ENCODE peak calls at places on chromosome 20, in seven cellular contexts. One of them, this sample, is unnamed.

GRCh38 chr20:4153251-4153650 is 137.9 kb upstream of the RNF24 start:
- DNase-seq in stimulated activated CD8-positive, alpha-beta memory T cell treated with anti-CD3 and anti-CD28 coated beads, Interleukin-12 subunit alpha, Interleukin-12 subunit beta, amount 100 ng/mL, for 4 hours: no peak
- DNase-seq in epithelial cell of esophagus: no peak
- DNase-seq in A172: peak
- DNase-seq in H54: peak
- DNase-seq in globus pallidus: no peak
- DNase-seq in cardiac septum: peak
- DNase-seq in this sample: peak

GRCh38 chr20:57388953-57389694 is 2.1 kb upstream of the RBM38 start:
- DNase-seq in stimulated activated CD8-positive, alpha-beta memory T cell treated with anti-CD3 and anti-CD28 coated beads, Interleukin-12 subunit alpha, Interleukin-12 subunit beta, amount 100 ng/mL, for 4 hours: peak
- DNase-seq in epithelial cell of esophagus: peak
- DNase-seq in A172: no peak
- DNase-seq in H54: no peak
- DNase-seq in globus pallidus: peak
- DNase-seq in cardiac septum: peak
- DNase-seq in this sample: peak

GRCh38 chr20:21156266-21156665 is 30.4 kb downstream of the KIZ start:
- DNase-seq in stimulated activated CD8-positive, alpha-beta memory T cell treated with anti-CD3 and anti-CD28 coated beads, Interleukin-12 subunit alpha, Interleukin-12 subunit beta, amount 100 ng/mL, for 4 hours: no peak
- DNase-seq in epithelial cell of esophagus: peak
- DNase-seq in A172: peak
- DNase-seq in H54: no peak
- DNase-seq in globus pallidus: no peak
- DNase-seq in cardiac septum: no peak
- DNase-seq in this sample: no peak

GRCh38 chr20:59382907-59383306 is 82.5 kb downstream of the EDN3 start:
- DNase-seq in stimulated activated CD8-positive, alpha-beta memory T cell treated with anti-CD3 and anti-CD28 coated beads, Interleukin-12 subunit alpha, Interleukin-12 subunit beta, amount 100 ng/mL, for 4 hours: no peak
- DNase-seq in epithelial cell of esophagus: no peak
- DNase-seq in A172: no peak
- DNase-seq in H54: no peak
- DNase-seq in globus pallidus: no peak
- DNase-seq in cardiac septum: no peak
- DNase-seq in this sample: no peak

GRCh38 chr20:20085071-20085470 is 32.7 kb downstream of the CFAP61 start:
- DNase-seq in stimulated activated CD8-positive, alpha-beta memory T cell treated with anti-CD3 and anti-CD28 coated beads, Interleukin-12 subunit alpha, Interleukin-12 subunit beta, amount 100 ng/mL, for 4 hours: no peak
- DNase-seq in epithelial cell of esophagus: no peak
- DNase-seq in A172: no peak
- DNase-seq in H54: no peak
- DNase-seq in globus pallidus: no peak
- DNase-seq in cardiac septum: peak
- DNase-seq in this sample: no peak

GRCh38 chr20:30594112-30594511 is 663.4 kb upstream of the DEFB115 start:
- DNase-seq in stimulated activated CD8-positive, alpha-beta memory T cell treated with anti-CD3 and anti-CD28 coated beads, Interleukin-12 subunit alpha, Interleukin-12 subunit beta, amount 100 ng/mL, for 4 hours: no peak
- DNase-seq in epithelial cell of esophagus: no peak
- DNase-seq in A172: no peak
- DNase-seq in H54: no peak
- DNase-seq in globus pallidus: no peak
- DNase-seq in cardiac septum: no peak
- DNase-seq in this sample: no peak

GRCh38 chr20:57695012-57695411 is 14.8 kb downstream of the PMEPA1 start:
- DNase-seq in stimulated activated CD8-positive, alpha-beta memory T cell treated with anti-CD3 and anti-CD28 coated beads, Interleukin-12 subunit alpha, Interleukin-12 subunit beta, amount 100 ng/mL, for 4 hours: no peak
- DNase-seq in epithelial cell of esophagus: peak
- DNase-seq in A172: peak
- DNase-seq in H54: no peak
- DNase-seq in globus pallidus: no peak
- DNase-seq in cardiac septum: no peak
- DNase-seq in this sample: no peak

GRCh38 chr20:51509208-51509607 is 33.3 kb downstream of the NFATC2 start:
- DNase-seq in stimulated activated CD8-positive, alpha-beta memory T cell treated with anti-CD3 and anti-CD28 coated beads, Interleukin-12 subunit alpha, Interleukin-12 subunit beta, amount 100 ng/mL, for 4 hours: no peak
- DNase-seq in epithelial cell of esophagus: no peak
- DNase-seq in A172: no peak
- DNase-seq in H54: no peak
- DNase-seq in globus pallidus: no peak
- DNase-seq in cardiac septum: no peak
- DNase-seq in this sample: no peak

GRCh38 chr20:31693987-31694661 is 28.5 kb downstream of the BCL2L1 start:
- DNase-seq in stimulated activated CD8-positive, alpha-beta memory T cell treated with anti-CD3 and anti-CD28 coated beads, Interleukin-12 subunit alpha, Interleukin-12 subunit beta, amount 100 ng/mL, for 4 hours: no peak
- DNase-seq in epithelial cell of esophagus: no peak
- DNase-seq in A172: peak
- DNase-seq in H54: no peak
- DNase-seq in globus pallidus: no peak
- DNase-seq in cardiac septum: no peak
- DNase-seq in this sample: no peak

GRCh38 chr20:47382746-47383145 is 26.2 kb upstream of the ZMYND8 start:
- DNase-seq in stimulated activated CD8-positive, alpha-beta memory T cell treated with anti-CD3 and anti-CD28 coated beads, Interleukin-12 subunit alpha, Interleukin-12 subunit beta, amount 100 ng/mL, for 4 hours: no peak
- DNase-seq in epithelial cell of esophagus: no peak
- DNase-seq in A172: no peak
- DNase-seq in H54: no peak
- DNase-seq in globus pallidus: no peak
- DNase-seq in cardiac septum: no peak
- DNase-seq in this sample: no peak

GRCh38 chr20:33104336-33104735 is 24.9 kb downstream of the BPIFB4 start:
- DNase-seq in stimulated activated CD8-positive, alpha-beta memory T cell treated with anti-CD3 and anti-CD28 coated beads, Interleukin-12 subunit alpha, Interleukin-12 subunit beta, amount 100 ng/mL, for 4 hours: no peak
- DNase-seq in epithelial cell of esophagus: no peak
- DNase-seq in A172: no peak
- DNase-seq in H54: no peak
- DNase-seq in globus pallidus: no peak
- DNase-seq in cardiac septum: no peak
- DNase-seq in this sample: peak

GRCh38 chr20:63124782-63125580 is 91.0 kb downstream of the YTHDF1 start:
- DNase-seq in stimulated activated CD8-positive, alpha-beta memory T cell treated with anti-CD3 and anti-CD28 coated beads, Interleukin-12 subunit alpha, Interleukin-12 subunit beta, amount 100 ng/mL, for 4 hours: no peak
- DNase-seq in epithelial cell of esophagus: no peak
- DNase-seq in A172: no peak
- DNase-seq in H54: no peak
- DNase-seq in globus pallidus: no peak
- DNase-seq in cardiac septum: peak
- DNase-seq in this sample: peak

GRCh38 chr20:9103955-9104354 is 35.1 kb downstream of the PLCB4 start:
- DNase-seq in stimulated activated CD8-positive, alpha-beta memory T cell treated with anti-CD3 and anti-CD28 coated beads, Interleukin-12 subunit alpha, Interleukin-12 subunit beta, amount 100 ng/mL, for 4 hours: no peak
- DNase-seq in epithelial cell of esophagus: peak
- DNase-seq in A172: peak
- DNase-seq in H54: peak
- DNase-seq in globus pallidus: no peak
- DNase-seq in cardiac septum: no peak
- DNase-seq in this sample: no peak